ENCODE peak calls at places on chromosomes 7 and 10, in seven cellular contexts. Q is dorsolateral prefrontal cortex, W is Panc1, Y is A549, U is right lobe of liver, L is colonic mucosa, V is fibroblast of the aortic adventitia. H is an unnamed sample.

GRCh38 chr10:28077889-28078288 is 79.0 kb upstream of the ODAD2 start:
- DNase-seq in L (no peak), W (no peak), V (no peak), U (no peak), Y (no peak), Q (no peak), H (no peak)

GRCh38 chr7:71429116-71429515 is 297.2 kb downstream of the GALNT17 start:
- DNase-seq in Y (no peak), Q (no peak), U (no peak), W (no peak), V (no peak), L (no peak), H (no peak)

GRCh38 chr10:17951868-17952371 is at the start of gene SLC39A12:
- DNase-seq in Y (no peak), W (no peak), Q (no peak), U (no peak), L (no peak), V (peak; percentile 70), H (no peak)

GRCh38 chr10:31070691-31071090 is 39.0 kb upstream of the ZNF438 start:
- DNase-seq in V (no peak), U (no peak), Y (no peak), Q (no peak), W (no peak), L (no peak), H (no peak)

GRCh38 chr7:110994028-110994967 is 96.6 kb upstream of the LRRN3 start:
- DNase-seq in U (no peak), Q (no peak), V (no peak), W (no peak), Y (no peak), L (no peak), H (no peak)

GRCh38 chr10:132407846-132408278 is 10.9 kb downstream of the PWWP2B start:
- DNase-seq in V (no peak), Y (no peak), U (peak; percentile 54), Q (no peak), L (peak; percentile 94), W (no peak), H (peak; percentile 89)

GRCh38 chr10:114526112-114526496 is 121.8 kb upstream of the AFAP1L2 start:
- DNase-seq in W (no peak), Y (no peak), V (no peak), U (no peak), Q (no peak), L (no peak), H (no peak)

GRCh38 chr7:70638381-70639128 is 493.4 kb upstream of the GALNT17 start:
- DNase-seq in Y (no peak), U (no peak), L (no peak), V (no peak), Q (no peak), W (no peak), H (no peak)

GRCh38 chr7:50206521-50207250 is 97.8 kb upstream of the IKZF1 start:
- DNase-seq in U (no peak), L (no peak), W (no peak), Q (no peak), V (no peak), Y (no peak), H (no peak)

GRCh38 chr7:141444956-141445355 is 106.3 kb upstream of the AGK start:
- DNase-seq in L (no peak), Q (no peak), U (no peak), Y (no peak), V (no peak), W (no peak), H (no peak)

GRCh38 chr7:126083014-126083413 is 1153.4 kb upstream of the POT1 start:
- DNase-seq in W (no peak), U (no peak), V (no peak), Q (no peak), L (no peak), Y (no peak), H (no peak)

DNA sequence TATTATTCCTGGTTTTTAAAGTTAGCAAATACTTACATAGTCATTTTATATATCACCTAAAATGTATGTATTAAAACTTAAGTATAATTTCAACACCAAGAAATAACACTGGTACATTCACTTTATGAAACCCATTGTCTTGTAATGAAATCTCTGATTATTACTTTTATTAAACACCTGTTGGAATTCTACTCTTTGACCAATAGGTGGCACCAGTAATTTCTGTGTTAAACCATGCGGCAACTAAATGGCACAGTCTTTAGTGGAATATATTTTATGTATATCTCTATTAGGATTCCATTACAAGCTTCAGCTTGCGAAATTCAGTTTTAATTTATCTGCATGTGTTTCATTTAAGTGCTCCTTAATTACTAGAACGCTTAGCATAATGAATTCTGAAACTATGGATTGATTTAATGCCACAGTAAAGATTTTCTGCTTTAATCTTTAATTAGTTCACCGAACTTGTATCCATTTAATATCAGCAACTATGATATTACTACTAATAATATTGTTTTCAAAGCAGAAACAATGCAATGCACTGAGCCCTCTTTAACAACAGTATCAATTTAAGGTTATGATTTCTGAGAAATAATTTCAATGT is 181.3 kb downstream of the MAGI2 start:
- DNase-seq in Y (peak; percentile 63), W (no peak), L (no peak), Q (no peak), U (no peak), V (peak; percentile 74), H (no peak)
- TF ChIP-seq CTCF in Y (peak; percentile 81), W (peak; percentile 68), L (peak; percentile 50), Q (peak; percentile 61), U (peak; percentile 72), V (peak; percentile 63), H (peak; percentile 85)

DNA sequence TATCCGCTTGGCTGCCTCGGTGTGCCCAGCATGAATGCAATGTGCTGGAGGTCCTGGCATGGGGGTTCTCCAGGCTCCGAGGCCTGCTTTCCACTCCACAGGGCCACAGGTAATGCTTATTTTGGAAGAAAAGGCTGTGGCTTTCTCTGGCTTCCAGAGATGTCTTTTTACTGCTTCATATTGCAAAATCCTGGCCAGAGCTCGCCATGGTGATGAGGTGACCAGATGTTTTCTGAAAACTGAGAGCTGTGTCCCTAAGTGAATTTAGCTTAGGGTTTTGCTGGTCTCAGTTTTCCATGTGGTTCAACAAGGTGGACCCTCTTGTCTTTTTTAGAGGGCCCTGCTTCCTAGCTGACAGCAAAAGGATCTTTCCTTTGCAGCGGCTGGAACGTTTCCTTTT is 65.2 kb downstream of the BMPER start:
- DNase-seq in Q (no peak), U (no peak), L (no peak), V (no peak), W (no peak), Y (no peak), H (no peak)
- TF ChIP-seq CTCF in Q (no peak), U (no peak), L (no peak), V (no peak), W (no peak), Y (no peak), H (no peak)

DNA sequence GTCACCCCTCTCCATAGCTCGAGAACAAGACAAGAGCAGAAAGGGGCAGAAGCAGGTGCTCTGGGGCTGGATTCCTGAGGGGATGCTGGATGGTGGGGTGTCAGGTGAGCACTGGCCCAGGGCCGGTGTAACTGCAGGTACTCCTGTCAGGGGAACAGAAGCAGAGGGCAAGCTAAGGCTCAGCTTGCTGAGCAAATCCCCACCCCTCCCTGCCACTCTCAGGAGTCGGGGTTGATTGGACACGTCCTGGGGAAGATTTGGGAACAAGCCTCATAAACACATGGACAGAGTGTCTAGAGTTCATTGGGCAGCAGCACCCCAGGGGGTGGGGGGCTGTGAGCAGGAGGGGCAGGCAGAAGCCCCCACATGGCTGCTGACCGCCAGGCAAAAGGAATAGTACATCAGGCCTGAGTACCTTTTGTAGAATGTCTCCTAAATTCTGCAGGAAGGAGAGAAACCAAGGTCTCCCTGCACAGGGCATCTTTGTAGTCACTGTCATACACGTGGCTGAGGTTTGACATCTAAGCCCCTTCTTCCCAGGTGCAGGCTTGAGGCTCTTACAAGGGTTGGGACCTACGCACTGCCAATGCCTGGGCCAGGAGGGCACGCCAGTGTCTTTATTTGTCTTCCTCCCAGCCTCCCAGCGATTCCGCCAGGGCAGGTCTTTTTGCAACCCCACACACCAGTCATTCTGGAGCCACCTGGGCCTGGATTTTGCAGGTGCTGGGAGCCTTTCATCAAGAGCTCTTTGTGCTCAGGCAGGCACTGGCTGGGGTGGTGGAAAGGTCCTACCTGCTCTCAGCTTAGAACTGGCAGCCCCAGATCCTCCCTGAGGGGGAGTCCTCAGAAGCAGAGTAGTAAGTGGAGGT is 2.8 kb downstream of the CALML3 start:
- DNase-seq in L (no peak), Q (no peak), W (no peak), U (peak; percentile 50), V (no peak), Y (no peak), H (peak; percentile 8)
- TF ChIP-seq CTCF in L (no peak), Q (no peak), W (no peak), U (no peak), V (no peak), Y (no peak), H (no peak)

GRCh38 chr7:99386584-99387238 is 12.2 kb downstream of the ARPC1B start:
- DNase-seq in Q (no peak), L (no peak), W (no peak), U (no peak), Y (peak; percentile 76), V (peak; percentile 56), H (no peak)
- TF ChIP-seq CTCF in Q (no peak), L (no peak), W (no peak), U (peak; percentile 17), Y (peak; percentile 33), V (peak; percentile 26), H (no peak)

GRCh38 chr10:112429654-112430230 is 17.0 kb downstream of the ZDHHC6 start:
- DNase-seq in Y (no peak), Q (no peak), W (no peak), V (no peak), U (no peak), L (no peak), H (no peak)

GRCh38 chr10:112429147-112429546 is 17.6 kb downstream of the ZDHHC6 start:
- DNase-seq in U (no peak), Y (no peak), Q (no peak), W (no peak), V (no peak), L (no peak), H (no peak)

GRCh38 chr10:112435013-112435619 is 11.6 kb downstream of the ZDHHC6 start:
- DNase-seq in L (no peak), U (no peak), W (no peak), Y (peak; percentile 40), Q (no peak), V (peak; percentile 72), H (no peak)
- TF ChIP-seq CTCF in L (peak; percentile 38), U (peak; percentile 53), W (peak; percentile 44), Y (peak; percentile 56), Q (peak; percentile 48), V (peak; percentile 39), H (peak; percentile 65)

GRCh38 chr10:130869179-130869841 is 442.2 kb downstream of the TCERG1L start:
- DNase-seq in L (no peak), U (no peak), Y (no peak), V (no peak), Q (no peak), W (no peak), H (no peak)
- TF ChIP-seq CTCF in L (no peak), U (no peak), Y (no peak), V (no peak), Q (no peak), W (no peak), H (no peak)

GRCh38 chr10:16518822-16519221 is 2.9 kb downstream of the C1QL3 start:
- DNase-seq in Y (no peak), U (no peak), Q (no peak), V (no peak), L (no peak), W (no peak), H (no peak)
- TF ChIP-seq CTCF in Y (peak; percentile 38), U (no peak), Q (no peak), V (peak; percentile 48), L (no peak), W (peak; percentile 15), H (peak; percentile 44)

H was measured in mesothelial cell of epicardium.